ENCODE peak calls at places on chromosomes 16 and 17, in five cellular contexts. Y, Q, Z, G and H are unnamed samples.

GRCh38 chr16:72247821-72248253 is 75.9 kb upstream of the PMFBP1 start:
- DNase-seq in Z (no peak), Y (no peak), G (no peak), Q (no peak), H (no peak)

GRCh38 chr17:55842405-55843158 is 91.7 kb downstream of the PCTP start:
- DNase-seq in Y (no peak), G (no peak), Z (no peak), Q (no peak), H (no peak)

GRCh38 chr17:7218774-7219173 is 862 bp downstream of the DLG4 start:
- DNase-seq in Z (no peak), Y (no peak), G (no peak), Q (no peak), H (no peak)

GRCh38 chr17:51079049-51079448 is 41.6 kb downstream of the SPAG9 start:
- DNase-seq in G (no peak), Y (no peak), Z (no peak), Q (no peak), H (no peak)

GRCh38 chr17:21381076-21381706 is 5.0 kb downstream of the KCNJ12 start:
- DNase-seq in Y (no peak), Z (no peak), G (no peak), Q (no peak), H (no peak)

GRCh38 chr16:86508947-86509758 is 1.2 kb upstream of the FOXF1 start:
- DNase-seq in Y (no peak), Z (no peak), Q (no peak), G (no peak), H (no peak)

GRCh38 chr17:253091-253846 is 71.8 kb upstream of the DOC2B start:
- DNase-seq in Q (peak), Y (no peak), Z (no peak), G (no peak), H (no peak)

GRCh38 chr17:67244621-67245072 is 349 bp downstream of the HELZ start:
- DNase-seq in G (no peak), Q (no peak), Y (no peak), Z (peak), H (no peak)

GRCh38 chr17:7972131-7972785 is 30.2 kb upstream of the GUCY2D start:
- DNase-seq in Q (no peak), G (no peak), Z (no peak), Y (no peak), H (no peak)

GRCh38 chr17:16363749-16364536 is 10.7 kb upstream of the CENPV start:
- DNase-seq in Y (no peak), Q (peak), Z (peak), G (peak), H (no peak)

GRCh38 chr17:38425048-38425447 is 3.2 kb upstream of the ARHGAP23 start:
- DNase-seq in Q (no peak), G (no peak), Y (no peak), Z (no peak), H (no peak)

GRCh38 chr17:44134752-44135568 is 6.8 kb upstream of the HROB start:
- DNase-seq in Y (no peak), G (no peak), Q (no peak), Z (no peak), H (no peak)

GRCh38 chr17:42247734-42248133 is 28.5 kb downstream of the STAT5B start:
- DNase-seq in Z (no peak), Q (no peak), Y (peak), G (no peak), H (no peak)

GRCh38 chr16:23113185-23113584 is 36.1 kb downstream of the USP31 start:
- DNase-seq in Z (no peak), G (no peak), Y (no peak), Q (no peak), H (no peak)

GRCh38 chr17:70622382-70623260 is 453.3 kb downstream of the KCNJ2 start:
- DNase-seq in G (peak), Y (no peak), Q (peak), Z (no peak), H (no peak)

GRCh38 chr16:77993111-77993571 is 29.2 kb upstream of the CLEC3A start:
- DNase-seq in Q (no peak), G (no peak), Z (no peak), Y (no peak), H (no peak)

GRCh38 chr17:45702666-45703266 is 81.4 kb upstream of the CRHR1 start:
- DNase-seq in Z (no peak), Y (no peak), Q (no peak), G (no peak), H (no peak)

GRCh38 chr16:57781741-57782606 is 20.3 kb downstream of the KIFC3 start:
- DNase-seq in G (no peak), Y (no peak), Q (no peak), Z (no peak), H (no peak)

GRCh38 chr16:59249049-59249448 is 514.9 kb upstream of the GOT2 start:
- DNase-seq in Y (no peak), Q (no peak), G (no peak), Z (no peak), H (no peak)

GRCh38 chr17:68383443-68384321 is 73.6 kb downstream of the WIPI1 start:
- DNase-seq in G (no peak), Y (no peak), Z (no peak), Q (peak), H (no peak)

GRCh38 chr16:11667221-11667823 is 933 bp upstream of the SNN start:
- DNase-seq in Y (no peak), G (no peak), Q (no peak), Z (no peak), H (no peak)

GRCh38 chr17:7561028-7561575 is 617 bp upstream of the SENP3 start:
- DNase-seq in Y (peak), Q (peak), G (peak), Z (peak), H (no peak)

GRCh38 chr16:87604572-87605135 is 2.3 kb downstream of the JPH3 start:
- DNase-seq in Q (no peak), G (no peak), Y (no peak), Z (no peak), H (no peak)

GRCh38 chr16:89422905-89423630 is 67.3 kb downstream of the ANKRD11 start:
- DNase-seq in Z (peak), G (no peak), Y (no peak), Q (peak), H (no peak)

GRCh38 chr17:73591278-73592078 is 52.8 kb downstream of the SDK2 start:
- DNase-seq in G (no peak), Q (peak), Z (peak), Y (no peak), H (no peak)

GRCh38 chr17:19275457-19276082 is 38.4 kb downstream of the EPN2 start:
- DNase-seq in Z (no peak), Q (no peak), G (no peak), Y (no peak), H (no peak)

GRCh38 chr16:28189237-28189636 is 22.5 kb downstream of the XPO6 start:
- DNase-seq in Q (no peak), Z (peak), G (no peak), Y (no peak), H (no peak)

GRCh38 chr17:79600613-79601221 is 10.1 kb downstream of the RBFOX3 start:
- DNase-seq in Q (no peak), Y (no peak), G (no peak), Z (no peak), H (no peak)

GRCh38 chr17:75571197-75571884 is 16.3 kb upstream of the MYO15B start:
- DNase-seq in Y (no peak), Z (no peak), Q (peak), G (peak), H (no peak)

GRCh38 chr16:6249863-6250262 is 1082.8 kb upstream of the RBFOX1 start:
- DNase-seq in Y (no peak), G (no peak), Z (no peak), Q (no peak), H (no peak)

GRCh38 chr16:53695070-53695469 is 8.6 kb downstream of the RPGRIP1L start:
- DNase-seq in Y (no peak), Z (no peak), Q (no peak), G (no peak), H (no peak)

GRCh38 chr17:77506371-77506991 is 365.7 kb downstream of the SEC14L1 start:
- DNase-seq in Q (peak), Y (no peak), G (no peak), Z (no peak), H (no peak)

GRCh38 chr17:69235338-69236058 is 6.9 kb upstream of the ABCA10 start:
- DNase-seq in G (peak), Z (peak), Q (peak), Y (peak), H (peak)

GRCh38 chr16:31134091-31134571 is 1.4 kb downstream of the PRSS8 start:
- DNase-seq in Y (peak), G (no peak), Q (no peak), Z (no peak), H (no peak)

GRCh38 chr17:82804442-82805191 is 35.2 kb downstream of the ZNF750 start:
- DNase-seq in Q (no peak), G (peak), Z (no peak), Y (no peak), H (no peak)